ENCODE peak calls at places on chromosomes 16 and 17, in ten cellular contexts. I is tibial nerve; Q is fibroblast of lung; O is cardiac muscle cell; M is effector memory CD4-positive, alpha-beta T cell; B is prostate gland; X is GM23248; E is aorta; N is MM.1S; T is A549. U is an unnamed sample.

GRCh38 chr17:16040710-16041251 is 41.2 kb downstream of the TTC19 start:
- DNase-seq in T (no peak), B (no peak), Q (peak), M (no peak), O (peak), E (no peak), N (no peak), X (peak), I (no peak), U (no peak)

GRCh38 chr17:49031965-49032928 is 35.1 kb downstream of the IGF2BP1 start:
- DNase-seq in T (peak), M (no peak), X (peak), N (peak), B (peak), Q (peak), O (peak), E (no peak), I (peak), U (peak)

GRCh38 chr16:79862601-79863000 is 262.1 kb upstream of the MAF start:
- DNase-seq in X (no peak), E (no peak), T (no peak), I (no peak), M (no peak), N (no peak), B (no peak), Q (no peak), O (no peak), U (no peak)

GRCh38 chr17:15168379-15168778 is 96.7 kb downstream of the PMP22 start:
- DNase-seq in O (no peak), B (no peak), I (no peak), T (no peak), X (no peak), Q (no peak), M (no peak), N (no peak), E (no peak), U (no peak)

GRCh38 chr17:63295839-63296590 is 150.1 kb downstream of the CYB561 start:
- DNase-seq in O (no peak), N (peak), T (no peak), Q (no peak), B (no peak), X (no peak), E (no peak), M (no peak), I (no peak), U (no peak)

GRCh38 chr16:46974352-46974751 is 878 bp upstream of the DNAJA2 start:
- DNase-seq in B (no peak), T (peak), I (peak), X (peak), N (peak), E (no peak), Q (peak), M (no peak), O (peak), U (peak)

GRCh38 chr17:28548417-28549130 is 3.9 kb downstream of the UNC119 start:
- DNase-seq in N (no peak), E (peak), Q (no peak), T (no peak), X (no peak), I (no peak), O (no peak), M (no peak), B (no peak), U (no peak)

GRCh38 chr17:62901544-62901943 is 64.5 kb upstream of the TANC2 start:
- DNase-seq in N (no peak), E (no peak), O (no peak), Q (no peak), B (no peak), T (no peak), I (no peak), X (no peak), M (no peak), U (no peak)

GRCh38 chr16:2520784-2521577 is 810 bp downstream of the AMDHD2 start:
- DNase-seq in T (no peak), Q (no peak), N (peak), O (no peak), E (no peak), M (peak), X (peak), I (no peak), B (no peak), U (peak)

GRCh38 chr17:77783991-77784820 is 174.3 kb upstream of the TNRC6C start:
- DNase-seq in I (no peak), Q (no peak), M (peak), N (peak), O (no peak), E (no peak), B (no peak), T (no peak), X (no peak), U (no peak)

GRCh38 chr17:80774146-80774545 is 217.5 kb upstream of the CHMP6 start:
- DNase-seq in M (no peak), Q (no peak), O (no peak), N (no peak), I (no peak), E (no peak), B (no peak), X (no peak), T (no peak), U (no peak)

GRCh38 chr17:46950997-46951621 is 27.9 kb downstream of the RPRML start:
- DNase-seq in Q (no peak), I (no peak), O (peak), B (no peak), E (no peak), X (no peak), N (no peak), T (no peak), M (no peak), U (no peak)

GRCh38 chr17:12296120-12296727 is 275.5 kb downstream of the MAP2K4 start:
- DNase-seq in E (no peak), T (no peak), X (peak), Q (no peak), N (peak), M (no peak), B (no peak), I (no peak), O (no peak), U (no peak)

GRCh38 chr16:23836404-23837291 is 865 bp downstream of the PRKCB start:
- DNase-seq in Q (no peak), E (peak), T (no peak), I (no peak), M (peak), B (no peak), X (no peak), N (no peak), O (no peak), U (no peak)

GRCh38 chr17:81331527-81332043 is 36.5 kb upstream of the SLC38A10 start:
- DNase-seq in B (no peak), M (no peak), I (no peak), O (no peak), E (no peak), Q (no peak), T (no peak), X (no peak), N (no peak), U (no peak)

GRCh38 chr17:83179378-83179777 is 100.0 kb downstream of the METRNL start:
- DNase-seq in X (no peak), N (no peak), E (peak), Q (no peak), O (no peak), B (no peak), T (no peak), I (peak), M (no peak), U (no peak)

GRCh38 chr17:58184308-58184985 is 8.1 kb upstream of the EPX start:
- DNase-seq in M (no peak), T (no peak), O (peak), E (no peak), B (no peak), X (peak), Q (peak), I (no peak), N (no peak), U (peak)

GRCh38 chr16:67926181-67926742 is 5.4 kb downstream of the CTRL start:
- DNase-seq in M (no peak), E (peak), Q (no peak), I (no peak), X (no peak), N (no peak), B (peak), T (no peak), O (no peak), U (peak)

GRCh38 chr17:43754947-43755346 is 3.6 kb downstream of the SOST start:
- DNase-seq in E (no peak), O (no peak), X (no peak), B (no peak), Q (no peak), I (no peak), M (no peak), T (no peak), N (no peak), U (no peak)

GRCh38 chr16:85330694-85331188 is 218.5 kb upstream of the CIBAR2 start:
- DNase-seq in N (peak), I (no peak), O (peak), M (no peak), T (peak), B (peak), X (peak), Q (peak), E (no peak), U (peak)

GRCh38 chr16:1706386-1707192 is 594 bp downstream of the MAPK8IP3 start:
- DNase-seq in M (no peak), I (no peak), O (peak), N (no peak), Q (peak), X (peak), T (no peak), B (no peak), E (peak), U (peak)

GRCh38 chr16:28192811-28193529 is 18.8 kb downstream of the XPO6 start:
- DNase-seq in Q (no peak), M (peak), B (no peak), X (no peak), T (no peak), O (no peak), N (no peak), I (no peak), E (no peak), U (no peak)

GRCh38 chr17:29760279-29760721 is 137.6 kb upstream of the CORO6 start:
- DNase-seq in Q (peak), E (no peak), M (peak), O (peak), T (peak), X (peak), N (peak), B (no peak), I (no peak), U (peak)

GRCh38 chr17:73705594-73705993 is 61.3 kb upstream of the SDK2 start:
- DNase-seq in M (no peak), B (no peak), N (no peak), X (peak), I (no peak), Q (peak), O (peak), E (no peak), T (peak), U (peak)

GRCh38 chr17:6714315-6714874 is 1.2 kb upstream of the SLC13A5 start:
- DNase-seq in B (no peak), E (no peak), I (no peak), X (no peak), T (no peak), Q (no peak), O (no peak), N (no peak), M (no peak), U (no peak)

GRCh38 chr17:78624461-78625216 is 47.4 kb upstream of the DNAH17 start:
- DNase-seq in I (no peak), T (no peak), N (no peak), M (no peak), Q (no peak), O (no peak), E (no peak), B (no peak), X (no peak), U (no peak)

GRCh38 chr16:49593423-49594040 is 219.9 kb downstream of the C16orf78 start:
- DNase-seq in E (no peak), M (no peak), I (no peak), N (no peak), Q (no peak), T (no peak), B (no peak), O (no peak), X (no peak), U (no peak)

GRCh38 chr17:2688351-2689342 is 22.9 kb downstream of the CLUH start:
- DNase-seq in X (no peak), Q (no peak), E (no peak), T (no peak), M (no peak), O (no peak), I (no peak), N (no peak), B (no peak), U (no peak)

GRCh38 chr17:2687074-2687418 is 24.5 kb downstream of the CLUH start:
- DNase-seq in Q (no peak), E (no peak), I (no peak), X (no peak), M (no peak), T (no peak), N (no peak), B (no peak), O (no peak), U (no peak)

GRCh38 chr17:2684549-2684948 is 27.0 kb downstream of the CLUH start:
- DNase-seq in X (no peak), T (no peak), B (no peak), Q (no peak), O (no peak), M (no peak), E (no peak), N (no peak), I (no peak), U (no peak)

GRCh38 chr17:2683912-2684311 is 27.7 kb downstream of the CLUH start:
- DNase-seq in T (no peak), E (no peak), O (no peak), B (peak), N (no peak), I (no peak), Q (no peak), X (no peak), M (no peak), U (no peak)

GRCh38 chr17:2685696-2686095 is 25.9 kb downstream of the CLUH start:
- DNase-seq in M (no peak), Q (no peak), I (no peak), E (no peak), N (no peak), O (no peak), X (no peak), T (no peak), B (no peak), U (no peak)
- H3K27ac ChIP-seq in M (no peak), Q (no peak), I (no peak), E (no peak), N (no peak), O (peak), X (no peak), T (no peak), B (no peak), U (peak)

GRCh38 chr16:88773812-88774291 is 11.2 kb downstream of the PIEZO1 start:
- DNase-seq in M (no peak), I (no peak), X (peak), E (peak), Q (peak), N (no peak), O (peak), B (no peak), T (no peak), U (no peak)

GRCh38 chr16:88770459-88771293 is 14.3 kb downstream of the PIEZO1 start:
- DNase-seq in M (no peak), E (no peak), B (peak), T (no peak), X (no peak), Q (peak), O (peak), N (no peak), I (no peak), U (peak)

GRCh38 chr16:88774544-88775393 is 10.3 kb downstream of the PIEZO1 start:
- DNase-seq in Q (no peak), B (no peak), N (no peak), M (no peak), X (no peak), O (no peak), T (no peak), E (no peak), I (no peak), U (no peak)

GRCh38 chr16:88771294-88771772 is 13.7 kb downstream of the PIEZO1 start:
- DNase-seq in I (no peak), O (no peak), T (no peak), Q (no peak), M (no peak), E (no peak), N (no peak), X (no peak), B (no peak), U (no peak)

DNA sequence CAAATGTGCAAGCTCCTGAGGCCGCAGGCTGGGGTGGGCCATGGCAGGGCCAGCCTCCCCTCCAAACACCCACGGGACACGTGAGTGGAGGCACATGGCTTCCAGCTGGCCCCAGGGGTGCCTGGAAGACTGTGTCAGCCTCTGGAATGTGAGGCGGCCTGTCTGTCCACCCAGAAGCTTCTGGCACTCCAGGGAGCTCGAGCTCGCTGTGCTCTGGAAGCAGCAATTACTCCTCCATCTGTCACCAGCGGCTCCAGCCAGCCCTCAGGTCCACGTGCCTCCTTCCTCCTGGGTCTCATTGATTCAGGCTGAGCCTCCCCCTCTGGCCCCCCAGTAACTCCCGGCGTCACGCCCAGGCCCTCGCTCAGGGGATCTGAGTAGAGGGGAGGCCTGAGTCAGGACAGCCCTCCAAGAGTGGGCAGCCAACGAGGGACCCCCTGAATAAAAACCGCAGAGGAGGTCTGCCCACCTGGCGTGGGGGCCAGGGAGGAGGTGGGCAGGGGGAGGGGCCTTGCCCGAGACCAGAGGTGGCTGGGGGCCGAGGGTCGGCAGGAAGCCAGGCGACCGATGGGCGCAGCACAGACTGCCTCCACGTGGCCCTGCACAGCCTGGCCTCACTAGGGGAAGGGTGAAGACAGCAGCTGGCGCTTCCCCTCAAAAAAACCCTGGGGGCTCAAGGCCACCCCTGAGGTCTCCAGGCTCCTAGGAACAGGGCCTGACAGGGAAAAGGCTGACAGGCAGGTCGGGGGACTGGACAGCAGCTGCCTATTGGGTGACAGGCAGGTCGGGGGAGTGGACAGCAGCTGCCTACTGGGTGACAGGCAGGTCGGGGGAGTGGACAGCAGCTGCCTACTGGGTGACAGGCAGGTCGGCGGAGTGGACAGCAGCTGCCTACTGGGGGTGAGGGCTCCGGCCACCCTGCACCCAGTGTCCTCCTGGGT is 11.9 kb downstream of the PIEZO1 start:
- DNase-seq in E (peak), Q (peak), B (no peak), T (no peak), N (no peak), I (no peak), O (peak), X (peak), M (no peak), U (no peak)
- H3K27ac ChIP-seq in E (no peak), Q (peak), B (peak), T (no peak), N (no peak), I (no peak), O (peak), X (peak), M (peak), U (peak)

DNA sequence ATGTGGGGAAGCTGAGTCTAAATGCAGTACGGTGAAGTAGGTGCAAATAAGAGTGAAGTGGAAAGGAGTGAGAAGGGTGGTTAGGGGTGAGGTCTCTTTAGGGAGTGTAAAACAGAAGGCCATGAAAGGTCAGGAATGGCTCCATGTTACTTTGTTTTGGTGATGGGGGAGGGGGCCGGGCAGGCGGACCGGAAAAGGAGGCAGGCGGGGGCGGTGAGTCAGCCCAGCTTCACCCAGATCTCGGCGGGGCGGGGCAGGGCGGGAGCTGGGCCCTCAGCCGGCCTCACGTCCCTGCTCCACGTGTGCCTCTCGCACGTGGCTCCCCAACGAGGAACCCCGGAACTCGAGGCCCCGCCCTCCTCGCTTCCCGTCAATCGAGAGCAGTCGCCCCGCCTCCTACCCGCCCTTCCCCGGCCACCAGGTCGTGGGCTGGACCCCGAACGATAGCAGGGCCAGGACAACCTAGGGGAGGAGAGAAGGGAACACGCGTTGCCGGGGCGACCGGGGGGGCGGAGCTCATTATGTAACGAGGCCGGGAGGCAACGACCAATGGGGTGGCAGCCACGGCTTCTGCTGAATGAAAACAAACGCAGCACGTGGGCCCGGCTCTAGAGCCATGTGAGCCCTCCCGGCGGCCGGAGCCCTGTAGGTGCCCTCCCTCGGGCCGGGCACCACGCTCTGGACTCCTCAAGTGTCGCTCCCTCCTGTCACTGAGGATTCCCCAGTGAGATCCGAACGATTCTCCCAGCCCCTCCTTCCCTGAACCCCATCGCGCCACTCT is 1.4 kb downstream of the NR1D1 start:
- DNase-seq in B (peak), E (peak), M (peak), Q (peak), I (peak), X (peak), O (peak), T (peak), N (peak), U (peak)
- H3K27ac ChIP-seq in B (peak), E (peak), M (peak), Q (peak), I (peak), X (peak), O (peak), T (peak), N (peak), U (peak)

GRCh38 chr17:75315541-75316243 is 26.5 kb upstream of the SLC25A19 start:
- DNase-seq in B (no peak), N (no peak), T (no peak), E (no peak), X (peak), O (no peak), I (no peak), M (no peak), Q (peak), U (no peak)
- H3K27ac ChIP-seq in B (no peak), N (no peak), T (no peak), E (no peak), X (no peak), O (peak), I (no peak), M (no peak), Q (no peak), U (peak)